ENCODE peak calls at places on chromosomes 6 and 20, in seven cellular contexts. H is prostate gland, E is transverse colon, L is GM12892, U is stomach, D is Panc1, P is GM12891. B is an unnamed sample.

GRCh38 chr6:15389759-15390723 is 144.2 kb downstream of the JARID2 start:
- DNase-seq in E (no peak), L (peak; percentile 27), D (peak; percentile 17), P (no peak), H (no peak), U (no peak), B (no peak)

GRCh38 chr6:91081452-91082067 is 494.7 kb upstream of the MAP3K7 start:
- DNase-seq in E (no peak), P (peak; percentile 6), L (peak; percentile 5), D (peak; percentile 22), U (no peak), H (peak; percentile 27), B (peak; percentile 12)

GRCh38 chr6:36788768-36789167 is 50.5 kb downstream of the CPNE5 start:
- DNase-seq in P (no peak), H (no peak), D (no peak), E (no peak), U (no peak), L (no peak), B (no peak)

GRCh38 chr6:16487953-16488674 is 249.7 kb downstream of the GMPR start:
- DNase-seq in H (no peak), U (no peak), L (no peak), E (no peak), P (no peak), D (no peak), B (no peak)

GRCh38 chr20:23226612-23227265 is 123.9 kb upstream of the NXT1 start:
- DNase-seq in H (no peak), D (no peak), E (no peak), L (no peak), U (no peak), P (no peak), B (no peak)

GRCh38 chr6:121847806-121848522 is 412.5 kb downstream of the GJA1 start:
- DNase-seq in E (no peak), H (no peak), P (no peak), U (no peak), L (no peak), D (no peak), B (no peak)

GRCh38 chr20:47146703-47147102 is 209.8 kb downstream of the ZMYND8 start:
- DNase-seq in P (no peak), H (no peak), E (no peak), D (no peak), U (no peak), L (no peak), B (no peak)

GRCh38 chr6:56065408-56065807 is 182.0 kb downstream of the COL21A1 start:
- DNase-seq in E (no peak), U (no peak), P (no peak), D (no peak), H (no peak), L (no peak), B (no peak)

GRCh38 chr6:105510746-105511145 is 107.9 kb upstream of the PREP start:
- DNase-seq in U (no peak), L (no peak), H (no peak), P (no peak), E (no peak), D (no peak), B (no peak)

GRCh38 chr20:25532971-25533391 is 52.4 kb downstream of the NINL start:
- DNase-seq in D (no peak), H (no peak), U (no peak), E (no peak), P (no peak), L (no peak), B (no peak)

GRCh38 chr20:54138427-54138826 is 35.4 kb downstream of the CYP24A1 start:
- DNase-seq in L (no peak), H (no peak), E (no peak), U (no peak), D (no peak), P (no peak), B (no peak)

GRCh38 chr6:25774120-25774730 is 19.7 kb downstream of the SLC17A4 start:
- DNase-seq in P (no peak), D (no peak), H (no peak), L (no peak), U (no peak), E (no peak), B (no peak)

GRCh38 chr20:21109144-21109543 is 3.0 kb upstream of the LINC00237 start:
- DNase-seq in D (no peak), P (no peak), L (no peak), H (no peak), U (no peak), E (no peak), B (no peak)

GRCh38 chr6:165096868-165097267 is 212.5 kb downstream of the C6orf118 start:
- DNase-seq in L (no peak), U (no peak), E (no peak), D (no peak), H (no peak), P (no peak), B (no peak)

GRCh38 chr20:24402234-24402633 is 67.2 kb upstream of the SYNDIG1 start:
- DNase-seq in H (no peak), L (no peak), D (no peak), E (no peak), U (no peak), P (no peak), B (no peak)

GRCh38 chr20:38685853-38686473 is 38.3 kb upstream of the SLC32A1 start:
- DNase-seq in L (no peak), E (peak; percentile 12), D (no peak), H (peak; percentile 14), U (peak; percentile 28), P (no peak), B (peak; percentile 33)

GRCh38 chr6:26388014-26388413 is 5.1 kb downstream of the BTN2A2 start:
- DNase-seq in L (no peak), D (no peak), P (no peak), H (no peak), U (no peak), E (no peak), B (no peak)

GRCh38 chr6:107714104-107714503 is 110.0 kb downstream of the SCML4 start:
- DNase-seq in U (no peak), H (no peak), L (no peak), D (no peak), E (no peak), P (no peak), B (no peak)

GRCh38 chr6:149876241-149876933 is 12.2 kb upstream of the LRP11 start:
- DNase-seq in L (no peak), U (no peak), E (no peak), H (no peak), D (no peak), P (no peak), B (no peak)

GRCh38 chr6:21441386-21441785 is 152.2 kb upstream of the SOX4 start:
- DNase-seq in P (no peak), D (no peak), L (no peak), E (no peak), U (no peak), H (no peak), B (peak; percentile 76)

GRCh38 chr6:87731818-87732661 is 30.0 kb upstream of the AKIRIN2 start:
- DNase-seq in H (peak; percentile 97), D (peak; percentile 92), P (no peak), U (peak; percentile 96), E (peak; percentile 94), L (no peak), B (peak; percentile 94)

GRCh38 chr6:162184465-162184864 is 543.1 kb downstream of the PRKN start:
- DNase-seq in D (no peak), E (no peak), P (no peak), U (no peak), L (no peak), H (no peak), B (peak; percentile 86)

GRCh38 chr6:33375143-33375649 is 16.4 kb upstream of the KIFC1 start:
- DNase-seq in L (no peak), H (peak; percentile 84), U (peak; percentile 76), D (no peak), P (no peak), E (peak; percentile 72), B (peak; percentile 71)

GRCh38 chr6:86423571-86423970 is 513.8 kb upstream of the HTR1E start:
- DNase-seq in E (no peak), U (no peak), L (no peak), D (no peak), P (no peak), H (no peak), B (no peak)

GRCh38 chr6:1581120-1581991 is 28.4 kb upstream of the FOXC1 start:
- DNase-seq in L (no peak), D (no peak), H (no peak), P (no peak), U (no peak), E (no peak), B (no peak)

GRCh38 chr6:29597184-29597583 is 12.3 kb downstream of the OR2H2 start:
- DNase-seq in H (no peak), L (no peak), U (no peak), P (no peak), E (no peak), D (no peak), B (no peak)

GRCh38 chr6:157535354-157536217 is 154.6 kb downstream of the ZDHHC14 start:
- DNase-seq in H (no peak), D (peak; percentile 18), U (no peak), E (no peak), L (no peak), P (no peak), B (peak; percentile 50)
- TF ChIP-seq POLR2AphosphoS5 in H (no peak), D (no peak), U (no peak), E (no peak), L (no peak), P (no peak), B (no peak)

GRCh38 chr20:10861619-10862018 is 187.8 kb upstream of the JAG1 start:
- DNase-seq in U (peak; percentile 67), E (peak; percentile 69), P (no peak), D (no peak), H (peak; percentile 64), L (no peak), B (no peak)

GRCh38 chr20:10864076-10864672 is 190.4 kb upstream of the JAG1 start:
- DNase-seq in D (no peak), U (peak; percentile 75), E (peak; percentile 86), H (peak; percentile 31), L (no peak), P (no peak), B (no peak)

GRCh38 chr20:10857362-10858070 is 183.7 kb upstream of the JAG1 start:
- DNase-seq in E (peak; percentile 59), L (no peak), U (no peak), H (no peak), P (no peak), D (no peak), B (peak; percentile 96)

GRCh38 chr20:10863337-10864060 is 189.7 kb upstream of the JAG1 start:
- DNase-seq in L (no peak), P (no peak), E (no peak), H (no peak), U (no peak), D (no peak), B (no peak)

GRCh38 chr20:10861086-10861485 is 187.3 kb upstream of the JAG1 start:
- DNase-seq in L (no peak), H (no peak), P (no peak), U (no peak), D (no peak), E (no peak), B (peak; percentile 84)
- TF ChIP-seq POLR2AphosphoS5 in L (no peak), H (no peak), P (no peak), U (no peak), D (no peak), E (no peak), B (no peak)

GRCh38 chr6:329888-330691 is 37.8 kb downstream of the DUSP22 start:
- DNase-seq in P (no peak), H (no peak), D (no peak), E (no peak), U (no peak), L (no peak), B (no peak)
- TF ChIP-seq POLR2AphosphoS5 in P (peak; percentile 5), H (no peak), D (no peak), E (no peak), U (no peak), L (no peak), B (no peak)

GRCh38 chr6:138205437-138206094 is 12.7 kb downstream of the PBOV1 start:
- DNase-seq in U (no peak), L (no peak), P (no peak), E (no peak), H (no peak), D (no peak), B (no peak)
- TF ChIP-seq POLR2AphosphoS5 in U (no peak), L (no peak), P (no peak), E (no peak), H (no peak), D (no peak), B (no peak)